ENCODE peak calls at places on chromosome 12, in six cellular contexts. H is GM23338, X is WTC11, P is esophagus muscularis mucosa, K is Peyer's patch, O is dorsolateral prefrontal cortex. V is an unnamed sample.

GRCh38 chr12:58242803-58243628 is 301.6 kb downstream of the ATP23 start:
- DNase-seq in K (no peak), X (no peak), O (no peak), P (no peak), H (no peak), V (no peak)

GRCh38 chr12:64998327-64999156 is 122.6 kb downstream of the WIF1 start:
- DNase-seq in X (no peak), P (no peak), O (no peak), H (no peak), K (no peak), V (no peak)

GRCh38 chr12:8907513-8907912 is 6.8 kb upstream of the PHC1 start:
- DNase-seq in X (no peak), K (no peak), H (peak; percentile 27), P (no peak), O (no peak), V (no peak)

GRCh38 chr12:114018669-114019068 is 52.5 kb upstream of the RBM19 start:
- DNase-seq in H (no peak), X (no peak), O (no peak), P (no peak), K (no peak), V (no peak)

GRCh38 chr12:92478692-92479091 is 224.1 kb upstream of the PLEKHG7 start:
- DNase-seq in K (no peak), O (no peak), X (no peak), H (no peak), P (no peak), V (no peak)

GRCh38 chr12:113891737-113892520 is 74.2 kb downstream of the RBM19 start:
- DNase-seq in X (no peak), O (no peak), H (no peak), K (no peak), P (no peak), V (no peak)

GRCh38 chr12:78271546-78271945 is 440.9 kb downstream of the NAV3 start:
- DNase-seq in P (no peak), O (no peak), X (no peak), H (no peak), K (no peak), V (no peak)

GRCh38 chr12:88922816-88923215 is 342.5 kb upstream of the KITLG start:
- DNase-seq in X (no peak), P (no peak), K (no peak), H (no peak), O (no peak), V (no peak)

GRCh38 chr12:131803995-131804521 is 24.1 kb upstream of the MMP17 start:
- DNase-seq in X (no peak), O (no peak), P (no peak), K (no peak), H (no peak), V (no peak)

GRCh38 chr12:24780969-24781368 is 167.9 kb downstream of the BCAT1 start:
- DNase-seq in H (peak; percentile 27), P (no peak), O (no peak), K (no peak), X (no peak), V (peak; percentile 13)

GRCh38 chr12:43111608-43112007 is 440.4 kb downstream of the ADAMTS20 start:
- DNase-seq in X (no peak), P (no peak), H (no peak), O (no peak), K (no peak), V (no peak)

GRCh38 chr12:67394600-67394999 is 125.4 kb downstream of the CAND1 start:
- DNase-seq in K (no peak), X (no peak), O (no peak), P (no peak), H (peak; percentile 12), V (no peak)

GRCh38 chr12:78002878-78003277 is 172.2 kb downstream of the NAV3 start:
- DNase-seq in H (no peak), X (no peak), P (no peak), K (no peak), O (no peak), V (no peak)

GRCh38 chr12:22046968-22047390 is 961 bp downstream of the CMAS start:
- DNase-seq in H (no peak), P (no peak), K (no peak), O (no peak), X (no peak), V (no peak)

GRCh38 chr12:24596768-24597388 is 352.0 kb downstream of the BCAT1 start:
- DNase-seq in O (no peak), X (no peak), P (no peak), H (peak; percentile 74), K (no peak), V (peak; percentile 32)

GRCh38 chr12:27785882-27786570 is 6.0 kb upstream of the MANSC4 start:
- DNase-seq in P (no peak), K (no peak), X (no peak), O (no peak), H (no peak), V (no peak)

GRCh38 chr12:121579190-121579791 is 1.5 kb downstream of the KDM2B start:
- DNase-seq in O (peak; percentile 27), P (no peak), H (peak; percentile 73), K (peak; percentile 77), X (peak; percentile 45), V (peak; percentile 71)

GRCh38 chr12:64877363-64878004 is 53.0 kb downstream of the TBC1D30 start:
- DNase-seq in P (peak; percentile 34), K (no peak), X (no peak), O (no peak), H (no peak), V (peak; percentile 70)

GRCh38 chr12:46811185-46811584 is 14.6 kb downstream of the SLC38A4 start:
- DNase-seq in P (no peak), H (peak; percentile 11), X (no peak), O (no peak), K (no peak), V (no peak)

GRCh38 chr12:54019111-54019811 is 9.0 kb upstream of the HOXC6 start:
- DNase-seq in O (no peak), X (peak; percentile 55), P (no peak), K (no peak), H (peak; percentile 78), V (no peak)

GRCh38 chr12:57171668-57172067 is 24.2 kb upstream of the LRP1-AS start:
- DNase-seq in P (no peak), X (no peak), H (no peak), K (peak; percentile 17), O (no peak), V (no peak)

GRCh38 chr12:34400423-34400881 is 378.2 kb downstream of the ALG10 start:
- DNase-seq in X (no peak), O (no peak), P (no peak), H (no peak), K (peak; percentile 5), V (peak; percentile 2)

GRCh38 chr12:8078400-8078799 is 3.7 kb upstream of the NECAP1 start:
- DNase-seq in H (peak; percentile 60), P (no peak), K (peak; percentile 38), O (no peak), X (peak; percentile 36), V (no peak)

GRCh38 chr12:112862570-112863137 is 44.1 kb upstream of the OAS1 start:
- DNase-seq in X (no peak), H (no peak), K (no peak), P (no peak), O (peak; percentile 26), V (no peak)

GRCh38 chr12:94805749-94806148 is 155.4 kb upstream of the TMCC3 start:
- DNase-seq in O (no peak), K (no peak), X (no peak), H (no peak), P (no peak), V (no peak)

GRCh38 chr12:56687225-56688128 is 607 bp downstream of the PTGES3 start:
- DNase-seq in O (peak; percentile 33), H (no peak), K (peak; percentile 67), P (peak; percentile 92), X (peak; percentile 31), V (peak; percentile 21)

GRCh38 chr12:43057561-43057960 is 468.0 kb upstream of the PRICKLE1 start:
- DNase-seq in P (no peak), O (no peak), H (no peak), K (no peak), X (no peak), V (no peak)

GRCh38 chr12:105107497-105108371 is at the start of gene WASHC4:
- DNase-seq in O (peak; percentile 95), H (peak; percentile 96), P (peak; percentile 97), K (peak; percentile 96), X (peak; percentile 94), V (peak; percentile 98)
- TF ChIP-seq CTCF in O (no peak), H (no peak), P (peak; percentile 4), K (no peak), X (no peak), V (no peak)

DNA sequence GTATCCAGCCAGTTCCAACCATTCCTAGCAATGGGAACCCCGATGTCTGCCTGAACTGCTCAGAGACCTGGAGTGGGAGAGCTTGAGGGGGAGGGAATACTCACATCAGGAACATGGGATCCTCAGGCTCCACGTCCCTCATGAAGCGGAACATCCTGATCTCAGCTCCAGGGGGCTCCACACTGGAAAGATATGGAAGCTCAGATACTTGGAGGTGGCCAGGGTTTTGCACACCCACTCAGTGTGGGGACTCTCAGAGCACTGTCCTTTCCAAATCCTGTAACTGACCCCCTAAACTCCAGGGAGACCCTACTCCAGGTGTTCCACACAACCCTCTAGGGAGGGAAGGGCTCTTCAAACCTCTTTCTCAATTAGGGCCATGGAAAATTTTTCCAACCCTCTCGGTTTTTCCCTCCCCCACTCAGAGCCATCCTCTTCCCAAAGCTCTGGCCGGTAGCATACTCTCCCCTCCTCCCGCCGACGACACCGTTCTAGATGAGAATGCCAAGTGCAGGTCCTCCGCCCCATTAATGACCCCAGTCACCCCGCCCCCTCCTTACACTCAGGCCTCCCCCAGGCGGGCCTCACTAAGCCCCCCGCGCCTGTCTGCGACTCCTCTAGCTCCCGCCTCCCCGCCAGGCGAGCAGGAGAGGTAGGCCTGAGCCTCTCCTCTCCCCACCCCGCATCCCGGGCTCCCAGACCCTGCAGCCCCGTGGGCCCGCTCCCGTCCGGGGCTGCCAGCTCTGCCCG is 585 bp downstream of the MLF2 start:
- DNase-seq in O (peak; percentile 27), H (peak; percentile 79), X (peak; percentile 54), K (peak; percentile 32), P (no peak), V (peak; percentile 63)
- TF ChIP-seq CTCF in O (no peak), H (peak; percentile 40), X (no peak), K (no peak), P (peak; percentile 28), V (no peak)

GRCh38 chr12:110906088-110906487 is 14.3 kb downstream of the MYL2 start:
- DNase-seq in K (no peak), O (no peak), H (no peak), X (no peak), P (no peak), V (no peak)
- TF ChIP-seq CTCF in K (no peak), O (no peak), H (no peak), X (no peak), P (no peak), V (peak; percentile 57)

GRCh38 chr12:116480210-116480818 is 78.9 kb upstream of the MAP1LC3B2 start:
- DNase-seq in P (no peak), O (no peak), H (no peak), K (no peak), X (no peak), V (no peak)
- TF ChIP-seq CTCF in P (no peak), O (no peak), H (no peak), K (no peak), X (no peak), V (no peak)

V was measured in GM13977.